ENCODE peak calls at places on chromosome 15, in four cellular contexts. O is lower lobe of right lung, E is hepatocyte, Y is mesendoderm. A is an unnamed sample.

GRCh38 chr15:62880278-62880677 is 162.3 kb upstream of the TPM1 start:
- DNase-seq in Y (no peak), E (no peak), O (no peak), A (no peak)

GRCh38 chr15:38782156-38782555 is 217.5 kb upstream of the RASGRP1 start:
- DNase-seq in E (no peak), Y (no peak), O (no peak), A (no peak)

GRCh38 chr15:76056931-76057330 is 2.9 kb upstream of the TMEM266 start:
- DNase-seq in O (no peak), E (peak), Y (peak), A (no peak)

GRCh38 chr15:36903922-36904479 is 196.3 kb downstream of the MEIS2 start:
- DNase-seq in E (no peak), O (no peak), Y (no peak), A (no peak)

GRCh38 chr15:80204231-80204630 is 47.8 kb downstream of the CTXND1 start:
- DNase-seq in O (no peak), E (no peak), Y (no peak), A (no peak)

GRCh38 chr15:85443593-85444328 is 63.4 kb downstream of the AKAP13 start:
- DNase-seq in O (no peak), Y (peak), E (peak), A (peak)

GRCh38 chr15:33156021-33156420 is 38.5 kb downstream of the FMN1 start:
- DNase-seq in O (no peak), Y (no peak), E (no peak), A (no peak)

GRCh38 chr15:84715442-84716035 is 400 bp downstream of the SEC11A start:
- DNase-seq in E (peak), O (no peak), Y (peak), A (peak)

GRCh38 chr15:62752687-62753517 is 289.6 kb upstream of the TPM1 start:
- DNase-seq in Y (no peak), O (no peak), E (no peak), A (no peak)

GRCh38 chr15:48086162-48086561 is 34.6 kb upstream of the SLC24A5 start:
- DNase-seq in Y (no peak), O (no peak), E (no peak), A (no peak)

GRCh38 chr15:38531509-38531908 is 33.1 kb downstream of the RASGRP1 start:
- DNase-seq in O (no peak), E (no peak), Y (no peak), A (peak)

GRCh38 chr15:56736308-56736707 is 3.0 kb upstream of the ZNF280D start:
- DNase-seq in O (no peak), Y (no peak), E (no peak), A (peak)

GRCh38 chr15:56832125-56832524 is 86.3 kb upstream of the TCF12 start:
- DNase-seq in O (no peak), E (peak), Y (no peak), A (no peak)

GRCh38 chr15:100902436-100903190 is 16.5 kb upstream of the LRRK1 start:
- DNase-seq in E (peak), Y (no peak), O (peak), A (peak)

GRCh38 chr15:47708116-47708515 is 9.2 kb upstream of the SEMA6D start:
- DNase-seq in E (peak), O (no peak), Y (no peak), A (no peak)

GRCh38 chr15:34365073-34365825 is 1.7 kb downstream of the LPCAT4 start:
- DNase-seq in O (no peak), Y (peak), E (no peak), A (no peak)

GRCh38 chr15:78709263-78709882 is 68.4 kb upstream of the CHRNB4 start:
- DNase-seq in E (peak), O (peak), Y (peak), A (peak)

GRCh38 chr15:96309143-96309542 is 21.4 kb upstream of the NR2F2 start:
- DNase-seq in O (no peak), E (no peak), Y (no peak), A (no peak)

DNA sequence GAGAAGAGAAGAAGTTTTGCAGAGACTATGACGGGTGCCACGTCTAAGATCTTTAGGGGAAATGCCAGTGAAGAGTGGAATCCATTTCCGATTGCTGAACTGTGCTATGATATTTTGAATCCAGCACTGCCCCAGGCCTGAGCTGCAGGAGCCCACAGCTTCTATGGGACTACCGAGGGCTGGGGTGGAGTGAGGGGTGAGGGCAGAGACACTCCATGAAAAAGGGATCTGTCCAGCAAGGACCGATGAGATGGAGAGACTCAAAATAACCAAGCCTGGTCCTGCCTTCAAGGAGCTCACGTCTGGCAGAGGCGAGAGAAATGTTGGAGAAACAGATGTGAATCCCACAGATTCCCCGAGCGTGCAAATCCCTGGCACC is 79.8 kb upstream of the MEF2A start:
- DNase-seq in Y (peak), O (no peak), E (no peak), A (no peak)
- H3K4me3 ChIP-seq in Y (no peak), O (peak), E (peak), A (peak)

GRCh38 chr15:68228143-68228970 is 1.2 kb downstream of the CLN6 start:
- DNase-seq in E (no peak), Y (peak), O (no peak), A (no peak)
- H3K27ac ChIP-seq in E (peak), Y (no peak), O (peak), A (peak)

DNA sequence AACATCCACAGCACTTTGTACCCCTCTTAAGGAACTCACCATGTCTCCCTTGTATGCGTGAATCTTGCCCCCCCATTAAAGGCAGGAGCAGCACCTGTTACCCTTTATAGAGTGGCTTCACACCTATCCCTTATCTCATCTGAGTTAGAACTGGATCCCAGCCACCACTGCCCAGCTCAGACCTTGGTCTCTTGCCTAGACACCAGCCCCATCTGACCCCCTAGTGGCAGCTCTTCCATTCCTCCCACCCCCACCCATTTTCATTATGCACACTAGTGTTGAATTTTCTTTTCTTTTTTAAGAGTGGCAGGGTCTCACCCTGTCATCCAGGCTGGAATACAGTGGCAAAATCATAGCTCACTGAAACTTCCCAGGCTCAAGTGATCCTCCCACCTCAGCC is 3.2 kb upstream of the ZFYVE19 start:
- DNase-seq in O (no peak), Y (no peak), E (no peak), A (no peak)
- H3K4me3 ChIP-seq in O (no peak), Y (no peak), E (no peak), A (no peak)

DNA sequence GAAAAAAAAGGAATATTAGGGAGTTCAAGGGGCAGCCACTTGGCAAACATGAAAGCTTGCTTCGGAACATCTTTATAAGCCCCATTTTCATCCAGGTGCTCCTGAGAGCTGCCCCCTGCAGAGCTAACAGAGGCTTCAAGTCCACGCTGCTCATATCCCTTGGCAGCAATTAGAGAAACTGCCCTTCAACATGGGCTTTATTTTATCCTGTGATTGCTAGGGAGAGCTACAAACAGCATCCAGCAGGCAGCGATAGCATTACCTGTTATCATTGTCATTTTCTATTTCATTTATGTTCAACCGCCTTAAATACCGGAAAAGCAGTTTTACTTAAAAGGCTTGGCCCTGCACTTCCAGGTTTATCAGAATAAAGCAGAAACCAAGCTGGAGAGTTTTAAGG is 68.4 kb upstream of the MCTP2 start:
- DNase-seq in E (no peak), O (no peak), Y (no peak), A (no peak)
- H3K27ac ChIP-seq in E (no peak), O (no peak), Y (no peak), A (no peak)

GRCh38 chr15:58746174-58746573 is 3.3 kb downstream of the ADAM10 start:
- DNase-seq in O (no peak), Y (no peak), E (no peak), A (no peak)
- H3K4me3 ChIP-seq in O (no peak), Y (no peak), E (no peak), A (no peak)

GRCh38 chr15:81385110-81386076 is 11.4 kb upstream of the TMC3 start:
- DNase-seq in Y (no peak), E (no peak), O (no peak), A (no peak)

GRCh38 chr15:81391657-81392056 is 17.6 kb upstream of the TMC3 start:
- DNase-seq in Y (no peak), E (no peak), O (no peak), A (no peak)

GRCh38 chr15:81388431-81388760 is 14.4 kb upstream of the TMC3 start:
- DNase-seq in O (no peak), E (no peak), Y (no peak), A (no peak)

GRCh38 chr15:81387629-81388430 is 13.8 kb upstream of the TMC3 start:
- DNase-seq in E (no peak), Y (no peak), O (no peak), A (no peak)

GRCh38 chr15:81386947-81387346 is 12.9 kb upstream of the TMC3 start:
- DNase-seq in E (no peak), Y (no peak), O (no peak), A (no peak)
- H3K27ac ChIP-seq in E (peak), Y (no peak), O (no peak), A (no peak)

A was measured in A673.